ENCODE peak calls at places on chromosomes 13 and 19, in ten cellular contexts. L is testis, Y is adrenal gland, H is lower leg skin, J is heart left ventricle, P is ovary, K is A549, T is body of pancreas, M is HCT116, O is stomach. W is an unnamed sample.
A peak's percentile ranks its signal among the peaks of the same experiment; 100 is the strongest.

GRCh38 chr13:110965755-110966134 is 50.9 kb upstream of the ANKRD10 start:
- DNase-seq in L (no peak), Y (no peak), H (no peak), J (no peak), P (no peak), K (no peak), T (no peak), M (no peak), O (no peak), W (no peak)

GRCh38 chr19:47713046-47714021 is at the start of gene EHD2:
- DNase-seq in L (peak; percentile 56), Y (peak; percentile 68), H (peak; percentile 95), J (peak; percentile 81), P (peak; percentile 91), K (peak; percentile 84), T (peak; percentile 71), M (no peak), O (peak; percentile 59), W (peak; percentile 56)

GRCh38 chr13:103948477-103948876 is 882.3 kb upstream of the SLC10A2 start:
- DNase-seq in L (no peak), Y (no peak), H (no peak), J (no peak), P (no peak), K (no peak), T (no peak), M (no peak), O (no peak), W (no peak)

GRCh38 chr19:56252699-56253422 is 19.7 kb upstream of the EDDM13 start:
- DNase-seq in L (peak; percentile 94), Y (peak; percentile 88), H (peak; percentile 93), J (peak; percentile 64), P (peak; percentile 70), K (peak; percentile 87), T (peak; percentile 86), M (peak; percentile 70), O (peak; percentile 79), W (peak; percentile 90)

GRCh38 chr19:1474765-1475351 is 4.2 kb downstream of the C19orf25 start:
- DNase-seq in L (no peak), Y (no peak), H (no peak), J (peak; percentile 12), P (no peak), K (no peak), T (no peak), M (no peak), O (no peak), W (no peak)

GRCh38 chr13:42064259-42064658 is 15.8 kb downstream of the DGKH start:
- DNase-seq in L (no peak), Y (no peak), H (no peak), J (no peak), P (no peak), K (no peak), T (no peak), M (no peak), O (no peak), W (no peak)

GRCh38 chr13:45196622-45197021 is 4.2 kb downstream of the KCTD4 start:
- DNase-seq in L (no peak), Y (peak; percentile 35), H (no peak), J (no peak), P (no peak), K (no peak), T (no peak), M (no peak), O (no peak), W (peak; percentile 11)

GRCh38 chr13:97141564-97142005 is 80.5 kb upstream of the MBNL2 start:
- DNase-seq in L (peak; percentile 63), Y (peak; percentile 85), H (no peak), J (no peak), P (no peak), K (peak; percentile 89), T (peak; percentile 40), M (peak; percentile 90), O (peak; percentile 56), W (peak; percentile 80)

GRCh38 chr13:35785563-35786327 is 309.3 kb upstream of the MAB21L1 start:
- DNase-seq in L (no peak), Y (no peak), H (no peak), J (no peak), P (no peak), K (no peak), T (no peak), M (no peak), O (no peak), W (no peak)

GRCh38 chr13:63449549-63449948 is 2033.9 kb upstream of the PCDH20 start:
- DNase-seq in L (no peak), Y (no peak), H (no peak), J (no peak), P (no peak), K (peak; percentile 5), T (no peak), M (no peak), O (no peak), W (no peak)

GRCh38 chr13:30305456-30305855 is 1.9 kb downstream of the KATNAL1 start:
- DNase-seq in L (no peak), Y (no peak), H (no peak), J (no peak), P (no peak), K (no peak), T (no peak), M (no peak), O (no peak), W (no peak)

GRCh38 chr13:59658027-59658735 is 505.5 kb downstream of the DIAPH3 start:
- DNase-seq in L (no peak), Y (no peak), H (no peak), J (no peak), P (no peak), K (no peak), T (peak; percentile 33), M (no peak), O (no peak), W (no peak)

GRCh38 chr13:84443463-84443862 is 561.2 kb upstream of the SLITRK1 start:
- DNase-seq in L (no peak), Y (no peak), H (no peak), J (no peak), P (no peak), K (no peak), T (no peak), M (no peak), O (no peak), W (no peak)
- TF ChIP-seq POLR2A in L (no peak), Y (no peak), H (no peak), J (no peak), P (no peak), K (no peak), T (no peak), M (no peak), O (no peak), W (no peak)

GRCh38 chr19:55212447-55212846 is 3.1 kb upstream of the PTPRH start:
- DNase-seq in L (no peak), Y (no peak), H (no peak), J (no peak), P (no peak), K (peak; percentile 81), T (peak; percentile 21), M (peak; percentile 72), O (no peak), W (no peak)

GRCh38 chr19:55220525-55220924 is 8.0 kb downstream of the TMEM86B start:
- DNase-seq in L (no peak), Y (no peak), H (no peak), J (no peak), P (no peak), K (no peak), T (no peak), M (no peak), O (no peak), W (no peak)

GRCh38 chr19:55213547-55213946 is 4.2 kb upstream of the PTPRH start:
- DNase-seq in L (no peak), Y (no peak), H (no peak), J (no peak), P (no peak), K (no peak), T (no peak), M (no peak), O (no peak), W (no peak)

DNA sequence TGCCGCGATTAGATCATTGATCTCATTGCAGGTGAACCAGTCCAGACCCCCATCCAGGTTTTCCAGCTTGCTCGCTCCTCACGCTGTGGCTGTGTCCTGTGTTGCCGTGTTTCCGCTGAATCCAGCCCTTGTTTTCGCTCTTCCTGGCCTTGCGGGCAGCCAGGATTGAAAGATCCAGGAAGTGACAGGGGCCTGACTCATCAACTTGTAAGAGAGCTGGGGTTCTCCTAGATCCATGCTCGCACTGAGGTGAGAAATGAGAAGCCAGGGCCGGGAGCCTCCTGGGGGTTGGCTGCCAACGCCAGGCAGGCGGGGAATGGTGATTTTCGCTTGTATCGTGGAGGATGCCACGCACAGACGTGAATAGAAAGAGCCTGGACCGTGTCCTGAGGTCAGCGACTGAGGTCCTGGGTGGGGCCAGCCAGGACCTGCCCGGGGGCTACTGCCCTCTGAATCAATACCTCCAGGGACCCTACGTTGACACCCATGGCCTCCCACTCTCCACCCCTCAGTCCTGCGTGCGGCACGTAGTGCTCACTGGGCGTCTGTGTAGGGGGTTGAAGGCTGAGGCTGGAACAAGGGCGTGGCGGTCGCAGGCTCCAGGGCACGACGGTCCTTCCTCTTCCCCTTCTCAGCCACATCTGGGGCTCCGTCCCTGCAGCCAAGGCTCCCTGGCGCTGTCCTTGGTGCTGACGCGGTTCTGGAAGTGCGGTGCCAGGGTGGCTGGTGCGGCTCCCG is 7.3 kb upstream of the PTPRH start:
- DNase-seq in L (peak; percentile 83), Y (peak; percentile 95), H (peak; percentile 92), J (peak; percentile 75), P (peak; percentile 76), K (peak; percentile 99), T (peak; percentile 77), M (peak; percentile 100), O (peak; percentile 72), W (peak; percentile 99)
- TF ChIP-seq POLR2A in L (no peak), Y (peak; percentile 78), H (no peak), J (no peak), P (no peak), K (peak; percentile 42), T (peak; percentile 47), M (peak; percentile 23), O (no peak), W (peak; percentile 43)

GRCh38 chr13:99429670-99430069 is 71.6 kb upstream of the TM9SF2 start:
- DNase-seq in L (no peak), Y (no peak), H (peak; percentile 54), J (no peak), P (no peak), K (no peak), T (no peak), M (no peak), O (no peak), W (no peak)
- TF ChIP-seq POLR2A in L (no peak), Y (no peak), H (no peak), J (no peak), P (no peak), K (no peak), T (no peak), M (no peak), O (no peak), W (no peak)

DNA sequence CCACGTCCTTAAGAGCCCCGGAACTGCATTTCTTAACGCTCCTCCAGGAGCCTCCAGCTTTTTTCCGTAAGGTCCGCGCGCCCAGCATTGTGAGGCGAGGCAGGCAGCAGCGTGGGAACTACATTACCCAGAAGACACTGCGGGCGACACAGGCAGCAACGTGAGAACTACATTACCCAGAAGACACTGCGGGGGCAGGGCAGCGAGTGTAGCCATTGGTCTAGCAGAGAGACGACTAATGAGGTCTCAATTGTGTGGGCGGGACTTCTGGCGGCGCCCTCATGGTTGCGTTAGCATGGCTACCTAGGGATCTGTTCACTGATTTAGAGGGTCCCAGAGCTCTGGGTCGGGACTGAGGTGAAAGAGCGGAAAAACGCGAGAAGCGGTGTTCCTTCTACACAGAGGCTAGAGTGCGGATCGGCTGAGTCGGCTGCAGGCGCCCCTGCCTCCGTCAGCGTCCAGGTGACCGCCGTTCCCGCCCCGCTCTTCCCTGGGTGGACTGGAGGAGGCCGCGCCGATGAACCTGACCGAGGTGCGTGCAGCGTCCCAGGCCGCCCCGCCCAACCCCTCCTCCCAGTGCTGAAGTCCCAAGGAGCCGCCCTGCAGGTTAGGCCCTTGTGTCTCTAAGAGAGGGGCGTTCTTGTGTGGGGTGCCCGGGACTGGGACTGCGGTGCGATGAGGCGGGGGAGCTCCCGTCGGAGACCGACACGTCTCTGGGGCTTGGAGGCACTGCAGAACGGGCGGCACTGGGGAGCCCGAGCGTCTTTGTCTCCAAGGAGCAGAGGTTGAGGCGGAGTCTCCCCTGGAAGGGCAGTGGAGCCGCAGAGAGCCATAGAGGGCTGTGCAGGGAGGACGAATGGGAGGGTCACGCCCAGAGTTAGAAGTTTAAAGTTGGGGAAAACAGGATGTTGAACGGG is at the start of gene ZNF749:
- DNase-seq in L (peak; percentile 100), Y (peak; percentile 98), H (peak; percentile 100), J (peak; percentile 98), P (peak; percentile 95), K (peak; percentile 99), T (peak; percentile 99), M (peak; percentile 96), O (peak; percentile 98), W (peak; percentile 98)
- TF ChIP-seq POLR2A in L (no peak), Y (peak; percentile 12), H (no peak), J (peak; percentile 40), P (no peak), K (peak; percentile 62), T (peak; percentile 44), M (peak; percentile 84), O (no peak), W (peak; percentile 50)